ENCODE peak calls at places on chromosome 14, in four cellular contexts. T is cardiac fibroblast, P is pancreas, A is lower lobe of right lung. O is an unnamed sample.

GRCh38 chr14:85764809-85765208 is 234.9 kb downstream of the FLRT2 start:
- DNase-seq in T (no peak), P (no peak), A (no peak), O (no peak)

GRCh38 chr14:33979613-33980276 is 28.9 kb upstream of the EGLN3 start:
- DNase-seq in T (no peak), P (no peak), A (no peak), O (no peak)

GRCh38 chr14:72315720-72316119 is 383.5 kb downstream of the RGS6 start:
- DNase-seq in T (no peak), P (no peak), A (no peak), O (no peak)

GRCh38 chr14:92471919-92472318 is 41.7 kb upstream of the RIN3 start:
- DNase-seq in T (peak; percentile 65), P (no peak), A (no peak), O (no peak)

GRCh38 chr14:92472860-92473259 is 40.7 kb upstream of the RIN3 start:
- DNase-seq in T (no peak), P (no peak), A (no peak), O (no peak)

GRCh38 chr14:32450919-32451675 is 122.0 kb downstream of the AKAP6 start:
- DNase-seq in T (peak; percentile 52), P (no peak), A (no peak), O (no peak)

GRCh38 chr14:65179918-65180724 is 77.8 kb upstream of the MAX start:
- DNase-seq in T (peak; percentile 90), P (peak; percentile 86), A (no peak), O (no peak)

GRCh38 chr14:95515080-95515489 is 1.4 kb downstream of the SYNE3 start:
- DNase-seq in T (peak; percentile 71), P (no peak), A (peak; percentile 63), O (peak; percentile 51)

GRCh38 chr14:53044486-53044885 is 93.6 kb upstream of the FERMT2 start:
- DNase-seq in T (peak; percentile 58), P (no peak), A (no peak), O (no peak)

GRCh38 chr14:87067597-87067996 is 925.4 kb downstream of the GALC start:
- DNase-seq in T (no peak), P (no peak), A (no peak), O (no peak)

GRCh38 chr14:85172290-85172689 is 357.7 kb upstream of the FLRT2 start:
- DNase-seq in T (no peak), P (no peak), A (no peak), O (no peak)

GRCh38 chr14:90139199-90139598 is 77.4 kb downstream of the KCNK13 start:
- DNase-seq in T (no peak), P (no peak), A (no peak), O (no peak)

GRCh38 chr14:96635850-96636249 is 133.7 kb downstream of the PAPOLA start:
- DNase-seq in T (no peak), P (no peak), A (no peak), O (no peak)

GRCh38 chr14:71776463-71777359 is 155.5 kb upstream of the RGS6 start:
- DNase-seq in T (peak; percentile 8), P (no peak), A (no peak), O (no peak)

GRCh38 chr14:104448321-104448720 is 131.2 kb upstream of the C14orf180 start:
- DNase-seq in T (no peak), P (no peak), A (no peak), O (no peak)

GRCh38 chr14:68598621-68599447 is 194.0 kb downstream of the ZFP36L1 start:
- DNase-seq in T (peak; percentile 98), P (peak; percentile 76), A (peak; percentile 83), O (no peak)

GRCh38 chr14:76784881-76785280 is 23.6 kb downstream of the VASH1 start:
- DNase-seq in T (peak; percentile 87), P (peak; percentile 65), A (peak; percentile 72), O (peak; percentile 87)

GRCh38 chr14:85617799-85618198 is 87.9 kb downstream of the FLRT2 start:
- DNase-seq in T (no peak), P (no peak), A (no peak), O (no peak)

GRCh38 chr14:102392506-102392905 is 29.8 kb downstream of the TECPR2 start:
- DNase-seq in T (no peak), P (no peak), A (no peak), O (peak; percentile 80)

GRCh38 chr14:34051966-34052657 is 101.2 kb upstream of the EGLN3 start:
- DNase-seq in T (peak; percentile 61), P (no peak), A (no peak), O (no peak)

GRCh38 chr14:103028161-103028767 is 29.1 kb downstream of the CDC42BPB start:
- DNase-seq in T (no peak), P (no peak), A (no peak), O (no peak)

DNA sequence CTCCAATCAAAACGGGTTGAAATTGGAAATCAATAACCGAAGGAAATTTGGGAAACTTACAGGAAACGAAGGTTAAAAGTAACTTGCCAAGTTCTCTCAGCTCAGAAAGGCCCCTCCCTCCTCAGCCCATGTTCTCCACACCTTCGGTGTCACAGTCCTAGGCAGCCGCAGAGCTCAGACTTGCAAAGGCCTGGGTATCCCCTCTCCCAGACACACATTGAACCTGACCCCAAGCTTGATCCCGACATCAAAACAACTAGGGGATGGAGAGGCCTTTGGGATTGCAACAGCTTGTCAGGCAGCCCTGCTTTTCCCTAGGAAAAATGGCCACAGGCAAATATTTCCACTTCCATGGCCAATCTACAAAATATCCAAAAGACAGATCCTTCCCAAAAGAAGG is 35.5 kb upstream of the PNMA1 start:
- DNase-seq in T (no peak), P (no peak), A (no peak), O (no peak)
- H3K4me3 ChIP-seq in T (no peak overlapping the region), P (no peak overlapping the region), A (no peak overlapping the region), O (no peak overlapping the region)

GRCh38 chr14:54676822-54677708 is 110.1 kb downstream of the SAMD4A start:
- DNase-seq in T (peak; percentile 95), P (no peak), A (no peak), O (no peak)
- H3K4me3 ChIP-seq in T (no peak overlapping the region), P (no peak overlapping the region), A (no peak overlapping the region), O (peak overlapping the region; percentile 41)

GRCh38 chr14:31239673-31240072 is 32.1 kb upstream of the HECTD1 start:
- DNase-seq in T (no peak), P (no peak), A (peak; percentile 76), O (no peak)
- H3K4me3 ChIP-seq in T (no peak overlapping the region), P (no peak overlapping the region), A (peak overlapping the region; percentile 34), O (no peak overlapping the region)

GRCh38 chr14:63735720-63736119 is 7.9 kb upstream of the SGPP1 start:
- DNase-seq in T (no peak), P (peak; percentile 13), A (no peak), O (no peak)

GRCh38 chr14:63737582-63738006 is 9.7 kb upstream of the SGPP1 start:
- DNase-seq in T (no peak), P (no peak), A (no peak), O (no peak)
- H3K4me3 ChIP-seq in T (no peak overlapping the region), P (no peak overlapping the region), A (no peak overlapping the region), O (no peak overlapping the region)